ENCODE peak calls at places on chromosomes 6 and 20, in six cellular contexts. O is fibroblast of lung, S is neuronal stem cell, L is trophoblast cell, R is mammary epithelial cell, B is K562. K is an unnamed sample.
A peak's percentile ranks its signal among the peaks of the same experiment; 100 is the strongest.

GRCh38 chr6:8644306-8644705 is 209.0 kb upstream of the SLC35B3 start:
- DNase-seq in L (no peak), S (no peak), B (no peak), O (no peak), R (no peak), K (no peak)

GRCh38 chr6:10763006-10763405 is 15.4 kb downstream of the TMEM14B start:
- DNase-seq in R (no peak), O (peak; percentile 50), L (no peak), S (no peak), B (no peak), K (no peak)

GRCh38 chr6:69987550-69987949 is 121.2 kb downstream of the COL19A1 start:
- DNase-seq in R (no peak), S (no peak), B (no peak), L (no peak), O (no peak), K (no peak)

GRCh38 chr6:40997256-40997957 is 41.6 kb downstream of the UNC5CL start:
- DNase-seq in O (peak; percentile 83), S (peak; percentile 82), R (peak; percentile 21), L (peak; percentile 9), B (peak; percentile 54), K (no peak)

GRCh38 chr20:48219306-48219705 is 434.0 kb upstream of the SULF2 start:
- DNase-seq in O (no peak), R (no peak), L (no peak), B (no peak), S (no peak), K (no peak)

GRCh38 chr6:139829557-139829956 is 455.1 kb upstream of the CITED2 start:
- DNase-seq in L (peak; percentile 16), O (no peak), R (no peak), B (no peak), S (no peak), K (no peak)

GRCh38 chr20:11972478-11972877 is 54.8 kb downstream of the BTBD3 start:
- DNase-seq in R (no peak), O (no peak), B (no peak), S (no peak), L (no peak), K (no peak)

GRCh38 chr20:53493201-53493908 is 100.3 kb downstream of the ZNF217 start:
- DNase-seq in L (no peak), B (no peak), S (no peak), O (no peak), R (no peak), K (no peak)

GRCh38 chr6:144123836-144124235 is 26.5 kb upstream of the STX11 start:
- DNase-seq in R (no peak), L (no peak), S (no peak), B (no peak), O (no peak), K (no peak)

GRCh38 chr6:15953152-15953880 is 175.6 kb upstream of the MYLIP start:
- DNase-seq in O (no peak), R (no peak), L (no peak), S (no peak), B (no peak), K (no peak)

GRCh38 chr20:46523696-46524328 is 10.5 kb upstream of the ZNF334 start:
- DNase-seq in R (peak; percentile 2), S (peak; percentile 20), L (peak; percentile 34), O (peak; percentile 8), B (no peak), K (peak; percentile 62)

GRCh38 chr6:146598785-146599405 is at the start of gene ADGB:
- DNase-seq in B (peak; percentile 69), S (peak; percentile 69), R (peak; percentile 58), O (peak; percentile 62), L (peak; percentile 78), K (no peak)

GRCh38 chr6:10521104-10521808 is at the start of gene GCNT2:
- DNase-seq in L (peak; percentile 28), S (no peak), R (no peak), O (peak; percentile 46), B (no peak), K (peak; percentile 41)

GRCh38 chr6:121873595-121873994 is 438.1 kb downstream of the GJA1 start:
- DNase-seq in R (no peak), O (no peak), B (no peak), L (no peak), S (no peak), K (no peak)

GRCh38 chr6:150191809-150192208 is 49.0 kb downstream of the PPP1R14C start:
- DNase-seq in O (peak; percentile 80), L (peak; percentile 81), R (peak; percentile 63), S (no peak), B (no peak), K (no peak)

GRCh38 chr20:21124190-21124589 is 1.7 kb upstream of the KIZ start:
- DNase-seq in L (no peak), O (no peak), R (no peak), S (no peak), B (no peak), K (no peak)
- H2AFZ ChIP-seq in L (no peak overlapping the region), O (no peak overlapping the region), R (no peak overlapping the region), S (no peak overlapping the region), B (no peak overlapping the region), K (no peak overlapping the region)

GRCh38 chr6:31792741-31793140 is 2.8 kb downstream of the VARS1 start:
- DNase-seq in B (peak; percentile 38), S (no peak), R (peak; percentile 83), L (peak; percentile 43), O (peak; percentile 70), K (no peak)
- H3K4me2 ChIP-seq in B (no peak overlapping the region), S (no peak overlapping the region), R (peak overlapping the region; percentile 67), L (peak overlapping the region; percentile 16), O (no peak overlapping the region), K (no peak overlapping the region)

DNA sequence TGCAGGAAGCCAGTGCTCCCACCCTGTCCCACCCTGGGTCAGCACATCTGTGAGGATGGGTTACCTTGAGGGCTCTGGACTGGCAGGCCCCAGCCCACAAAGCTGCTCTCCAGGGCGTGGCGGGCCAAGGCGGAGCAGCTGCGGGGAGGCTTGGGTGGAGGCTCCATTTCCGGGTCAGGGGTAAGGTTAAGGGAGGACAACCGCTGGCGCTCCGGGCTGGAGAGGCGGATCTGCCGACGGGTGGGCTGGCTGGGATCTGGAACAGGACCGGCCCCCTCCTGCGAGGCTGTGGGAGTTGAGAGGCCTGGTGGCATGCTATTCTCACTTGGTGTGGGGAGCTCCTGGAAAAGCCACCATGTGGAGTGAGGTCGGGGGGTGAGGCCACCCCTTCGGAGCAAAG is 5.5 kb downstream of the SMPD2 start:
- DNase-seq in S (no peak), L (no peak), O (no peak), B (peak; percentile 50), R (no peak), K (no peak)
- H3K9me3 ChIP-seq in S (no peaks in the 10 kb centered on the region), L (no peaks in the 10 kb centered on the region), O (no peaks in the 10 kb centered on the region), B (no peaks in the 10 kb centered on the region), R (no peaks in the 10 kb centered on the region), K (no peaks in the 10 kb centered on the region)

GRCh38 chr6:125882243-125882642 is 74.3 kb upstream of the HINT3 start:
- DNase-seq in R (no peak), S (no peak), O (no peak), L (no peak), B (no peak), K (no peak)
- H2AFZ ChIP-seq in R (no peak overlapping the region), S (no peak overlapping the region), O (no peak overlapping the region), L (no peak overlapping the region), B (no peak overlapping the region), K (no peak overlapping the region)

K was measured in Karpas-422.